ENCODE peak calls at places on chromosomes 12 and 14, in seven cellular contexts. Z is choroid plexus epithelial cell, U is ovary, X is AG20443, A is T-cell, M is nephron progenitor cell, D is astrocyte of the spinal cord. C is an unnamed sample.

GRCh38 chr12:95949801-95950206 is 6.7 kb downstream of the AMDHD1 start:
- DNase-seq in Z (no peak), U (no peak), X (no peak), A (no peak), M (no peak), D (no peak), C (no peak)

GRCh38 chr12:30753761-30754382 is 879 bp downstream of the CAPRIN2 start:
- DNase-seq in Z (peak; percentile 45), U (no peak), X (peak; percentile 20), A (no peak), M (no peak), D (peak; percentile 55), C (no peak)

GRCh38 chr12:31922341-31923062 is 36.7 kb upstream of the RESF1 start:
- DNase-seq in Z (peak; percentile 54), U (no peak), X (no peak), A (no peak), M (no peak), D (peak; percentile 41), C (no peak)

GRCh38 chr14:59772252-59772651 is 98.3 kb downstream of the RTN1 start:
- DNase-seq in Z (peak; percentile 43), U (no peak), X (no peak), A (no peak), M (no peak), D (no peak), C (no peak)

GRCh38 chr12:93002278-93003054 is 73.4 kb upstream of the EEA1 start:
- DNase-seq in Z (peak; percentile 78), U (peak; percentile 54), X (peak; percentile 77), A (no peak), M (no peak), D (peak; percentile 79), C (no peak)

GRCh38 chr12:76713130-76713529 is 50.8 kb upstream of the ZDHHC17 start:
- DNase-seq in Z (peak; percentile 73), U (no peak), X (no peak), A (no peak), M (no peak), D (no peak), C (no peak)

GRCh38 chr14:67666733-67667132 is 7.7 kb downstream of the VTI1B start:
- DNase-seq in Z (no peak), U (no peak), X (no peak), A (no peak), M (no peak), D (no peak), C (no peak)

GRCh38 chr14:94548999-94549985 is 11.9 kb upstream of the SERPINA4 start:
- DNase-seq in Z (peak; percentile 69), U (peak; percentile 61), X (peak; percentile 74), A (peak; percentile 39), M (peak; percentile 92), D (peak; percentile 57), C (peak; percentile 75)

GRCh38 chr12:98955284-98955683 is 310.2 kb downstream of the APAF1 start:
- DNase-seq in Z (peak; percentile 32), U (no peak), X (peak; percentile 10), A (no peak), M (peak; percentile 13), D (peak; percentile 12), C (peak; percentile 42)

GRCh38 chr12:93127107-93127560 is 198.0 kb upstream of the EEA1 start:
- DNase-seq in Z (peak; percentile 45), U (no peak), X (no peak), A (no peak), M (no peak), D (no peak), C (no peak)

GRCh38 chr12:1880876-1881275 is 37.6 kb downstream of the CACNA2D4 start:
- DNase-seq in Z (no peak), U (no peak), X (peak; percentile 10), A (no peak), M (no peak), D (no peak), C (peak; percentile 3)

GRCh38 chr12:56374726-56375597 is 12.3 kb upstream of the APOF start:
- DNase-seq in Z (no peak), U (no peak), X (no peak), A (no peak), M (no peak), D (no peak), C (no peak)

GRCh38 chr14:36720657-36721056 is 59.0 kb downstream of the PAX9 start:
- DNase-seq in Z (no peak), U (no peak), X (no peak), A (no peak), M (no peak), D (no peak), C (no peak)